ENCODE peak calls at places on chromosome 6, in four cellular contexts. T is IMR-90, O is neuronal stem cell, H is H9. D is an unnamed sample.
A peak's percentile ranks its signal among the peaks of the same experiment; 100 is the strongest.

GRCh38 chr6:5412017-5412416 is 150.7 kb downstream of the FARS2 start:
- DNase-seq in T (no peak), H (peak; percentile 62), O (no peak), D (no peak)

GRCh38 chr6:109612268-109612667 is 78.7 kb downstream of the AK9 start:
- DNase-seq in O (no peak), H (no peak), T (no peak), D (no peak)

GRCh38 chr6:33613794-33614166 is 7.3 kb upstream of the ITPR3 start:
- DNase-seq in O (no peak), T (peak; percentile 26), H (no peak), D (no peak)

GRCh38 chr6:128053109-128053508 is 152.3 kb upstream of the THEMIS start:
- DNase-seq in T (no peak), O (no peak), H (no peak), D (no peak)

GRCh38 chr6:138162104-138162946 is 586 bp downstream of the ARFGEF3 start:
- DNase-seq in T (no peak), H (peak; percentile 40), O (no peak), D (peak; percentile 30)

GRCh38 chr6:148342146-148343027 is at the start of gene SASH1:
- DNase-seq in H (peak; percentile 92), O (peak; percentile 94), T (peak; percentile 77), D (peak; percentile 87)

GRCh38 chr6:109834131-109834530 is 143.0 kb downstream of the FIG4 start:
- DNase-seq in H (no peak), O (no peak), T (peak; percentile 24), D (no peak)

GRCh38 chr6:135647521-135647920 is 150.0 kb upstream of the AHI1 start:
- DNase-seq in O (no peak), H (no peak), T (no peak), D (no peak)

GRCh38 chr6:91278416-91278815 is 691.5 kb upstream of the MAP3K7 start:
- DNase-seq in T (no peak), O (no peak), H (no peak), D (no peak)

GRCh38 chr6:106634565-106634964 is 5.2 kb downstream of the QRSL1 start:
- DNase-seq in H (no peak), O (no peak), T (no peak), D (no peak)

GRCh38 chr6:119273799-119274595 is 75.6 kb downstream of the MAN1A1 start:
- DNase-seq in T (peak; percentile 88), O (no peak), H (no peak), D (no peak)

GRCh38 chr6:161393292-161393691 is 119.4 kb upstream of the AGPAT4 start:
- DNase-seq in H (no peak), O (no peak), T (no peak), D (no peak)

GRCh38 chr6:2697291-2697690 is 53.4 kb downstream of the MYLK4 start:
- DNase-seq in O (no peak), T (no peak), H (no peak), D (no peak)

GRCh38 chr6:141498980-141499379 is 633.7 kb upstream of the GJE1 start:
- DNase-seq in O (no peak), T (peak; percentile 59), H (no peak), D (peak; percentile 47)

GRCh38 chr6:27547157-27548075 is 74.5 kb upstream of the ZNF184 start:
- DNase-seq in T (peak; percentile 68), H (peak; percentile 69), O (no peak), D (no peak)

GRCh38 chr6:32622545-32623401 is 14.4 kb upstream of the HLA-DQA1 start:
- DNase-seq in H (peak; percentile 81), T (peak; percentile 28), O (peak; percentile 15), D (no peak)

GRCh38 chr6:163764565-163764964 is 350.0 kb downstream of the QKI start:
- DNase-seq in H (no peak), T (peak; percentile 34), O (no peak), D (no peak)

GRCh38 chr6:23319560-23319959 is 750.2 kb downstream of the HDGFL1 start:
- DNase-seq in O (no peak), H (no peak), T (no peak), D (no peak)

GRCh38 chr6:6712979-6713514 is 124.5 kb downstream of the LY86 start:
- DNase-seq in T (no peak), O (no peak), H (no peak), D (no peak)

GRCh38 chr6:90643366-90643765 is 56.5 kb upstream of the MAP3K7 start:
- DNase-seq in T (no peak), H (no peak), O (no peak), D (no peak)

GRCh38 chr6:40999498-41000070 is 39.4 kb downstream of the UNC5CL start:
- DNase-seq in H (peak; percentile 86), O (no peak), T (peak; percentile 32), D (peak; percentile 22)

GRCh38 chr6:4687989-4688947 is 87.9 kb upstream of the CDYL start:
- DNase-seq in O (no peak), H (no peak), T (peak; percentile 88), D (peak; percentile 60)

GRCh38 chr6:10383312-10384063 is 31.4 kb downstream of the TFAP2A start:
- DNase-seq in H (peak; percentile 56), O (no peak), T (no peak), D (peak; percentile 53)

GRCh38 chr6:149271348-149272340 is 45.9 kb upstream of the TAB2 start:
- DNase-seq in H (no peak), T (no peak), O (no peak), D (no peak)

GRCh38 chr6:7542878-7543394 is 1.5 kb downstream of the DSP start:
- DNase-seq in O (no peak), T (peak; percentile 41), H (peak; percentile 83), D (peak; percentile 96)

GRCh38 chr6:105485456-105485855 is 82.6 kb upstream of the PREP start:
- DNase-seq in H (no peak), T (no peak), O (no peak), D (peak; percentile 32)

GRCh38 chr6:136812174-136812573 is 10.2 kb upstream of the PEX7 start:
- DNase-seq in T (peak; percentile 54), H (no peak), O (no peak), D (no peak)

DNA sequence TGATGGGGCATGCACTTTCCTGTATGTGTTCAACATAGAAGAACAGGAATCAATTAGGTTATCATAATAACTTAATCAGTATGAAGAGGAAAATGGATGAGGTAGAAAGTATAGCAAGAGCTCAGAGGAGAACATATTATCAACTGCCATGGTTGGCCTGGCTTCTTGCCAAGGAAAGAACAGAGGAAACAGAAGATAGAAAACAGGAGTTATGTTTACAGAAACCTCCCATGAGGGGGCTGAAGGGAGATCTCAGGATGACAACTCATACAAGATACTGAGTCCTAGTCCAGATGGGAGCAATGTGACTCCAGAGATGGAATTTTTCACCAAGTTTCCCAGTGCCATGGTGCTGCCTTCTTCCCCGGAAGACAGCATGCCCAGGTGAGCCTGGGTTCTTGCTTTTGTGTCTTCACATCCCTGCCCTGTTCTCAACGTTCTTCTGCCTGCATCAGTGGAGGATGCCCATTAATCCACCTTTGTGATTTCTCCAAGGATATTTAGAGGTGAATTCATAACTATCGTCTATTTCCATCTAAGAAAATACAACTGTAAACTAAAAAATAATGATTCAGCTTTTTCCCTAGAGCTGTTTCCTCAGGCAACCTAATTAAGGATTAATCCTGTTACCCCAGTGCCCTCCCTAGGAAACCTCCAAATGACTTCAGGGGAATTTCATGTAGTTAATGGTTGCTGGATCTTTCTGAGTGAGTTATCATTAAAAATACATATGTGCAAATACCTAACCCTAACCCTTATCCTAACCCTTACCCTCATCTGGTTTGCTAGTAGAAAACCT is 14.8 kb upstream of the AFDN start:
- DNase-seq in O (no peak), T (no peak), H (no peak), D (no peak)
- H3K9me3 ChIP-seq in O (peaks cover 2% of the 10 kb centered on the region), T (no peaks in the 10 kb centered on the region), H (no peaks in the 10 kb centered on the region), D (no peaks in the 10 kb centered on the region)

DNA sequence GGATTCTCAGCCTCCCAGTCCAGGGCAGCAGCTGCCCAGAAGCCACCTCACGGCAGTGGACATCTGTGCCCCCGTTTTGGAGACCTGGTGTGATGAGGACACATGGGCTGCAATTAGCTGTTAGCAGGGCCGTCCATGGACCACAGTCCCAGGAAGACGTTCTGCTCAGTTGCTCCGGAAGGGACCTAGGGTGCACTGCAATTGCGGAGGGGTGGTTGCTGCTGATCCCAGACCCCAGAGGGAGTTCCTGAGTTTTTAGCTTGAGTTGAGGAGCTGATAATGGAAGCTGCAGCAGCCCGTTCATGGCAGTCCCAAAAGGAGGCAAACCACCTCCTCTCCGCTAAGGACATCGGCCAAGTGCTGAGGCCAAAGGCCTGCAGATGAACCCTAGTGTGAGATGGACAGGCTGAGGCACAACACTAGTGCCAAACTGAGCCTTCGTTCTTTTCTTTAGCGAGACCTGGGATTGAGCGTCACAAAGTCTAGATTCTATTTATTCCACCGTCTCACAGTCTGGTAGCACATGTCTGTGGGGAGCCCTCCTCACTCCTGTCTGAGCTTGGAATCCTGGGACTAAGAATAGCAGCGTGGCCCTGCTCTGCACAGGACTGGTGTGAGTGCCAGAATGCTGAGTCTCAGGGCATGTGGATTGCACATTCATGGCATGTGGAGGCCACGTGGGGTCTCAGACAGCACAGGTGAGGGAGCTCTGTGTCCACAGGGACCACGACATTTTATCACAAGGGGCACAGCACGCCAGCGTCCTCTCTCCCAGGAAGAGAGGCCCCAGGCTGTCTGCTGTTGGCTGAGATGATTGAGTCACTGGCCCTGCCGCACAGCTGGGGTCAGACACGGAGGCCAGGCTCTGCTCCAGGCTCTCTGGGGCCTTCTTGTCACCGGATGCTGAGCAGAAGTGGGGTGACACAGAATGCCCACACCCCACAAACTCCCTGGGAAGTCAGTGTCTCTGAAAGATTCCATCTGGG is 113.4 kb downstream of the PSMB1 start:
- DNase-seq in O (no peak), T (peak; percentile 31), H (peak; percentile 19), D (no peak)
- H4K91ac ChIP-seq in O (peak overlapping the region; percentile 7), T (peak overlapping the region; percentile 70), H (no peak overlapping the region), D (no peak overlapping the region)

DNA sequence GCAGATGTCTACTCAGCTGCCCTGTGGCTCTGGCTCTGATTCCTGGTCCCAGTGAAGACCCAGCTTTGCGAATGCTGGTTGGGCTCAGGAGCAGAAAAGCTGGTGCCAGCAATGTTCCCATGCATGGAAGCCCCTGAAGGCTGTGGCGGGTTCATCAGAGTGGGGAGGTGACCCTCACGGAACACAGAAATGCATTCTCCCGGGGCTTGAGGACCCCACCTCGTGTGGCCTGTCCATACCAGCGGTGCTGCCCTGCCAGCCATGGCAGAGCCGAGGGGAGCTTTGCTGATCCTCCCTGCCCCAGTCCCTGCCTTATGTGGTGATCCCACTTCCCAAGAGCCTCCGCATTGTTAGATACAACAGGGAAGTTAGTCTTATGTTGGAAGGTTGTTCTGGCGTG is 157.7 kb upstream of the THBS2 start:
- DNase-seq in T (no peak), O (no peak), H (no peak), D (no peak)
- H3K9me3 ChIP-seq in T (peaks cover 10% of the 10 kb centered on the region), O (peaks cover 28% of the 10 kb centered on the region), H (peaks cover 18% of the 10 kb centered on the region), D (peaks cover 20% of the 10 kb centered on the region)

GRCh38 chr6:25193147-25193864 is 85.9 kb upstream of the CARMIL1 start:
- DNase-seq in H (no peak), O (no peak), T (peak; percentile 95), D (no peak)
- H4K91ac ChIP-seq in H (no peak overlapping the region), O (no peak overlapping the region), T (peak overlapping the region; percentile 89), D (no peak overlapping the region)

DNA sequence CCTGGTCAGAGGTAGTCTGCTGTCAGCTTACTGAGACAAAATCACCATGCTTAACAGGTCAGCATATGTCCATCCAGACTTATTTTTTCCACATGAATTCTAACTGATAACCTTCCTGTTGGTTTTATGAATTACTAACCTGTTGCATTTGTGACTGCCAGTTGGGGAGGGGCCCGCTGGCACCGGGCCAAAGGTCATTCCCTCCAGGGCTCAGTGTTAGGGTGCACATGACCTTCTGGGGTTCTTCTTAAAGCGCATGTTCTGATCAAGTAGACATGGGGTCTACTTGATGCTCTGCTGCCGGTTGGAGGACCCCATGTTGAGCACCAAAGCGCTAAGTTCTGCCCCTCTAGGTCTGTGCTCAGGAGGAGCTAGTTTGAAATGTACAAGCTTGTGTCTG is 15.6 kb downstream of the DUSP22 start:
- DNase-seq in H (no peak), O (no peak), T (no peak), D (no peak)
- H3K9me3 ChIP-seq in H (peaks cover 61% of the 10 kb centered on the region), O (no peaks in the 10 kb centered on the region), T (peaks cover 5% of the 10 kb centered on the region), D (peaks cover 37% of the 10 kb centered on the region)